ENCODE peak calls at places on chromosomes 6 and 20, in four cellular contexts. L is HAP-1, Z is H9, U is GM12865. Q is an unnamed sample.

GRCh38 chr6:82909551-82909950 is 156.1 kb downstream of the UBE3D start:
- DNase-seq in Z (no peak), U (no peak), L (no peak), Q (no peak)

GRCh38 chr20:63253438-63254236 is 626 bp downstream of the NKAIN4 start:
- DNase-seq in U (no peak), Z (peak; percentile 79), L (no peak), Q (peak; percentile 85)

GRCh38 chr6:86858970-86859369 is 78.4 kb upstream of the HTR1E start:
- DNase-seq in L (no peak), U (no peak), Z (no peak), Q (no peak)

GRCh38 chr20:61819484-61819846 is 246.2 kb downstream of the TAF4 start:
- DNase-seq in U (no peak), Z (no peak), L (no peak), Q (no peak)

GRCh38 chr6:79188885-79189505 is 45.5 kb downstream of the HMGN3 start:
- DNase-seq in U (no peak), L (no peak), Z (no peak), Q (no peak)

GRCh38 chr20:57620274-57620990 is at the start of gene ZBP1:
- DNase-seq in Z (no peak), U (peak; percentile 93), L (no peak), Q (no peak)

GRCh38 chr20:24948939-24949679 is at the start of gene CST7:
- DNase-seq in Z (peak; percentile 18), L (no peak), U (peak; percentile 60), Q (no peak)

GRCh38 chr6:26412954-26413353 is 10.9 kb downstream of the BTN3A1 start:
- DNase-seq in U (no peak), L (no peak), Z (no peak), Q (no peak)

GRCh38 chr6:109336221-109336955 is 45.9 kb downstream of the CD164 start:
- DNase-seq in Z (no peak), L (no peak), U (no peak), Q (no peak)

GRCh38 chr6:39389372-39389767 is 66.9 kb upstream of the KCNK16 start:
- DNase-seq in L (no peak), Z (no peak), U (no peak), Q (peak; percentile 15)

GRCh38 chr6:64908104-64908503 is 798.9 kb downstream of the EYS start:
- DNase-seq in U (no peak), Z (no peak), L (no peak), Q (no peak)

GRCh38 chr6:26268659-26269402 is 96.2 kb upstream of the BTN3A2 start:
- DNase-seq in U (peak; percentile 59), L (peak; percentile 67), Z (peak; percentile 92), Q (peak; percentile 59)

GRCh38 chr20:46683939-46684750 is 5.1 kb downstream of the TP53RK start:
- DNase-seq in U (no peak), Z (peak; percentile 83), L (peak; percentile 39), Q (peak; percentile 45)

GRCh38 chr6:168201383-168201782 is 118.2 kb downstream of the DACT2 start:
- DNase-seq in U (no peak), Z (peak; percentile 69), L (no peak), Q (no peak)

GRCh38 chr20:20293986-20294385 is 73.9 kb upstream of the INSM1 start:
- DNase-seq in U (no peak), Z (no peak), L (no peak), Q (no peak)

GRCh38 chr6:136593748-136594490 is 43.7 kb upstream of the MAP7 start:
- DNase-seq in Z (no peak), U (peak; percentile 94), L (no peak), Q (no peak)

GRCh38 chr6:130409394-130410095 is 43.7 kb downstream of the TMEM200A start:
- DNase-seq in Z (no peak), U (no peak), L (no peak), Q (no peak)

GRCh38 chr20:52493177-52493711 is 301.7 kb upstream of the ZFP64 start:
- DNase-seq in L (peak; percentile 51), Z (no peak), U (no peak), Q (no peak)

GRCh38 chr20:25008388-25009217 is 16.1 kb upstream of the APMAP start:
- DNase-seq in L (no peak), Z (peak; percentile 3), U (no peak), Q (no peak)

GRCh38 chr6:8085053-8085511 is 17.3 kb downstream of the EEF1E1 start:
- DNase-seq in L (no peak), Z (no peak), U (no peak), Q (no peak)

GRCh38 chr20:33992145-33992922 is 1.4 kb upstream of the RALY start:
- DNase-seq in Z (no peak), U (no peak), L (no peak), Q (no peak)

GRCh38 chr6:8170245-8170644 is 67.9 kb upstream of the EEF1E1 start:
- DNase-seq in Z (peak; percentile 53), U (no peak), L (no peak), Q (no peak)

GRCh38 chr6:44245391-44245911 is 1.4 kb upstream of the HSP90AB1 start:
- DNase-seq in L (no peak), U (no peak), Z (no peak), Q (no peak)

GRCh38 chr6:117404548-117404947 is 21.2 kb downstream of the ROS1 start:
- DNase-seq in U (no peak), L (no peak), Z (no peak), Q (no peak)

GRCh38 chr6:74603676-74604075 is 602.2 kb downstream of the COL12A1 start:
- DNase-seq in Z (no peak), U (no peak), L (no peak), Q (no peak)

GRCh38 chr20:64058536-64058935 is 4.5 kb upstream of the TCEA2 start:
- DNase-seq in U (no peak), Z (no peak), L (no peak), Q (no peak)

GRCh38 chr6:163867518-163868292 is 453.2 kb downstream of the QKI start:
- DNase-seq in Z (peak; percentile 60), L (no peak), U (no peak), Q (no peak)

GRCh38 chr6:100592929-100593328 is 128.2 kb upstream of the SIM1 start:
- DNase-seq in U (no peak), Z (no peak), L (peak; percentile 61), Q (no peak)

GRCh38 chr20:17314262-17314661 is 87.4 kb downstream of the PCSK2 start:
- DNase-seq in L (no peak), U (no peak), Z (no peak), Q (no peak)

GRCh38 chr6:39003072-39003471 is 45.5 kb upstream of the GLP1R start:
- DNase-seq in Z (no peak), U (peak; percentile 15), L (peak; percentile 17), Q (peak; percentile 12)

GRCh38 chr6:131627724-131628682 is at the start of gene MED23:
- DNase-seq in L (peak; percentile 96), U (peak; percentile 96), Z (peak; percentile 98), Q (peak; percentile 94)

GRCh38 chr6:72525821-72526550 is 95.9 kb upstream of the KCNQ5 start:
- DNase-seq in U (no peak), Z (no peak), L (no peak), Q (no peak)

GRCh38 chr6:37485259-37485658 is 14.4 kb downstream of the CCDC167 start:
- DNase-seq in L (peak; percentile 37), Z (peak; percentile 56), U (no peak), Q (no peak)

Q was measured in neuronal stem cell.